ENCODE peak calls at places on chromosome 4, in five cellular contexts. Q is breast epithelium, Y is ovary, U is sigmoid colon, E is A549. X is an unnamed sample.

GRCh38 chr4:55730143-55730931 is 89.3 kb upstream of the EXOC1L start:
- DNase-seq in E (no peak), U (no peak), Y (no peak), Q (no peak), X (no peak)

GRCh38 chr4:2714071-2714770 is 41.9 kb downstream of the TNIP2 start:
- DNase-seq in Q (peak), U (peak), E (no peak), Y (no peak), X (no peak)

GRCh38 chr4:149441338-149441737 is 374.3 kb downstream of the IQCM start:
- DNase-seq in Q (no peak), U (no peak), E (no peak), Y (no peak), X (no peak)

GRCh38 chr4:168755643-168756482 is 254.2 kb downstream of the CBR4 start:
- DNase-seq in E (no peak), Y (no peak), U (no peak), Q (no peak), X (no peak)

GRCh38 chr4:149047368-149047767 is 605.2 kb upstream of the NR3C2 start:
- DNase-seq in E (no peak), U (no peak), Y (no peak), Q (no peak), X (no peak)

GRCh38 chr4:111934294-111934693 is 211.0 kb upstream of the FAM241A start:
- DNase-seq in Y (no peak), E (no peak), Q (no peak), U (no peak), X (no peak)

GRCh38 chr4:7753931-7754465 is 185.7 kb downstream of the AFAP1 start:
- DNase-seq in E (no peak), Y (no peak), Q (no peak), U (no peak), X (no peak)

GRCh38 chr4:10664408-10664807 is 20.2 kb downstream of the CLNK start:
- DNase-seq in Y (peak), E (no peak), U (no peak), Q (no peak), X (no peak)

GRCh38 chr4:108360857-108361820 is 192.4 kb upstream of the LEF1 start:
- DNase-seq in E (no peak), Y (no peak), U (no peak), Q (no peak), X (no peak)

GRCh38 chr4:174358823-174359222 is 75.1 kb downstream of the CEP44 start:
- DNase-seq in E (no peak), Q (no peak), U (no peak), Y (no peak), X (no peak)

GRCh38 chr4:156594619-156595018 is 377.0 kb downstream of the PDGFC start:
- DNase-seq in E (no peak), Y (no peak), Q (no peak), U (peak), X (no peak)

GRCh38 chr4:54152846-54153600 is 53.1 kb downstream of the GSX2 start:
- DNase-seq in Q (no peak), Y (no peak), E (no peak), U (no peak), X (no peak)

GRCh38 chr4:126051709-126052424 is 737.1 kb downstream of the FAT4 start:
- DNase-seq in U (no peak), E (no peak), Y (no peak), Q (no peak), X (no peak)

GRCh38 chr4:54668031-54668611 is 10.4 kb downstream of the KIT start:
- DNase-seq in U (no peak), E (no peak), Y (no peak), Q (no peak), X (no peak)

GRCh38 chr4:48913346-48913745 is 6.8 kb upstream of the OCIAD2 start:
- DNase-seq in U (peak), Y (no peak), Q (no peak), E (no peak), X (no peak)

GRCh38 chr4:163484906-163485305 is 9.6 kb upstream of the TMA16 start:
- DNase-seq in Y (peak), E (peak), U (no peak), Q (no peak), X (no peak)

GRCh38 chr4:75598390-75598789 is 31.9 kb downstream of the CDKL2 start:
- DNase-seq in U (no peak), Q (no peak), E (no peak), Y (no peak), X (no peak)

GRCh38 chr4:186936496-186937375 is 213.1 kb upstream of the FAT1 start:
- DNase-seq in E (peak), Y (no peak), Q (no peak), U (no peak), X (no peak)

GRCh38 chr4:14850374-14851097 is 151.7 kb upstream of the CPEB2 start:
- DNase-seq in U (no peak), Q (no peak), Y (no peak), E (no peak), X (no peak)

GRCh38 chr4:55635282-55635681 is 816 bp downstream of the NMU start:
- DNase-seq in Y (no peak), Q (no peak), E (no peak), U (no peak), X (no peak)

GRCh38 chr4:19381068-19381467 is 870.6 kb upstream of the SLIT2 start:
- DNase-seq in E (no peak), U (no peak), Q (no peak), Y (no peak), X (no peak)

GRCh38 chr4:98148856-98149255 is 5.6 kb upstream of the STPG2 start:
- DNase-seq in E (no peak), U (no peak), Q (no peak), Y (no peak), X (no peak)

GRCh38 chr4:98143001-98143899 is at the start of gene STPG2:
- DNase-seq in Y (peak), E (peak), U (peak), Q (peak), X (peak)
- TF ChIP-seq POLR2A in Y (peak), E (peak), U (peak), Q (peak), X (no peak)

DNA sequence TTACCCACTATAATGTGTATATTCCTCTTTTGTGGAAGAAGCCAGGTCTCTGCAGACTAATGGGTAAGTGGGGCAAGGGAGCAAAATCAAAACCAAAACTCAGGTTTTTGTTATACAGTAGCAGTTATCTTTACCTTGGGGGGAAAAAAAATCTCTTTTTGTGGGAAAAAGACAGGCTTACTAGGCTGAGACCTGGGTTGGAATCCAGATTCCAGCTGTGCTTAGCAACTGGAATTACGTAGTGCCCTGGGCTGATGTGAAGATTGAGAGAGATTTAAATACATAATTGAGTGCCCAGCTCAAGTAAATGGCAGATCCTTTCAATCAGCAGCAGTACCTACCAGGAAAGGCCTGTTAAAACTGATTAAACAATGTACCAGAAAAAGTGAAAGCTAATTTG is 15.4 kb upstream of the SCD5 start:
- DNase-seq in Y (no peak), E (no peak), U (no peak), Q (no peak), X (no peak)
- H3K4me3 ChIP-seq in Y (no peak), E (no peak), U (no peak), Q (no peak), X (no peak)

DNA sequence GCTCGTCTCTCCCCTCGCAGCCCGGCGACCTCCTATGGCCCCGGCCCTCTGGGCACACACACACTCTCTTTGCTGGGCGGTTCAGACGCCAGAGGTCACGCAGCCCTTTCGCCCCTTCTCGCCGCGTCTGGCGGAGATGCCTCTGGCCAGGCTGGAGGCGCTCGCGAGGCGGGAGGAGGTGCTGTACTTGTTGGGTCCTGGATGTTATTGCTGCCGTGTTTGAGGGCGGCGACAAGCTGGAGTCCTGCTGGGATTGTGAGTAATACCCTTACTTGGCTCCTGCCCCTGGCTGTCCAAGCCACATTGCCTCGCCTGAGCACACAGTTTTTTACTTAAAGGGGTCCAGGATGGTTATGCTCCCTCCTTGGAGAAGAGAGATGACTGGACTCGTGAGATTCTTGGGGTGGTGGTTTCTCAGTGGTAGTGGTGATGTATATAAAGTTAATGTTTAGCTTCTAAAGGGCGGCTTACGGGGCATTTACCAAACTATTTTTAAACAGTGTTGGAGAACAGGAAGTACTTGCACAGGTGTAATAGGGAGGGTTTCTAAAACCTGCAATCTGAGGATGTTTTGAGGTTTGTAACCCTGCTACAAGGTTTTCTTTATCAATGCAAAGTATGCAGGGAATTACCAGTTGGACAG is 572 bp downstream of the USP53 start:
- DNase-seq in U (peak), Y (peak), E (peak), Q (peak), X (peak)
- TF ChIP-seq POLR2A in U (no peak), Y (no peak), E (no peak), Q (no peak), X (no peak)

GRCh38 chr4:121071640-121072037 is 696 bp downstream of the NDNF start:
- DNase-seq in U (no peak), Q (no peak), E (no peak), Y (no peak), X (no peak)
- H3K4me3 ChIP-seq in U (peak), Q (peak), E (peak), Y (peak), X (peak)

GRCh38 chr4:100826067-100826466 is 308.2 kb upstream of the EMCN start:
- DNase-seq in U (no peak), E (no peak), Q (no peak), Y (no peak), X (no peak)

GRCh38 chr4:100823993-100824323 is 306.1 kb upstream of the EMCN start:
- DNase-seq in Y (no peak), E (no peak), Q (no peak), U (no peak), X (no peak)

GRCh38 chr4:100820249-100820648 is 302.4 kb upstream of the EMCN start:
- DNase-seq in E (no peak), Q (no peak), Y (no peak), U (no peak), X (no peak)

GRCh38 chr4:100826808-100827548 is 309.2 kb upstream of the EMCN start:
- DNase-seq in U (no peak), E (no peak), Y (no peak), Q (no peak), X (no peak)

GRCh38 chr4:100823066-100823992 is 305.5 kb upstream of the EMCN start:
- DNase-seq in E (no peak), U (no peak), Y (no peak), Q (no peak), X (no peak)
- TF ChIP-seq POLR2A in E (no peak), U (no peak), Y (no peak), Q (no peak), X (no peak)

GRCh38 chr4:89308161-89308500 is 531 bp upstream of the GPRIN3 start:
- DNase-seq in E (no peak), Y (no peak), U (no peak), Q (no peak), X (no peak)

GRCh38 chr4:89305712-89306437 is 1.7 kb downstream of the GPRIN3 start:
- DNase-seq in Q (no peak), E (no peak), Y (no peak), U (no peak), X (no peak)

GRCh38 chr4:89307446-89308160 is at the start of gene GPRIN3:
- DNase-seq in Y (peak), E (no peak), U (peak), Q (peak), X (no peak)

GRCh38 chr4:89307185-89307445 is 485 bp downstream of the GPRIN3 start:
- DNase-seq in U (no peak), E (no peak), Q (no peak), Y (no peak), X (no peak)

DNA sequence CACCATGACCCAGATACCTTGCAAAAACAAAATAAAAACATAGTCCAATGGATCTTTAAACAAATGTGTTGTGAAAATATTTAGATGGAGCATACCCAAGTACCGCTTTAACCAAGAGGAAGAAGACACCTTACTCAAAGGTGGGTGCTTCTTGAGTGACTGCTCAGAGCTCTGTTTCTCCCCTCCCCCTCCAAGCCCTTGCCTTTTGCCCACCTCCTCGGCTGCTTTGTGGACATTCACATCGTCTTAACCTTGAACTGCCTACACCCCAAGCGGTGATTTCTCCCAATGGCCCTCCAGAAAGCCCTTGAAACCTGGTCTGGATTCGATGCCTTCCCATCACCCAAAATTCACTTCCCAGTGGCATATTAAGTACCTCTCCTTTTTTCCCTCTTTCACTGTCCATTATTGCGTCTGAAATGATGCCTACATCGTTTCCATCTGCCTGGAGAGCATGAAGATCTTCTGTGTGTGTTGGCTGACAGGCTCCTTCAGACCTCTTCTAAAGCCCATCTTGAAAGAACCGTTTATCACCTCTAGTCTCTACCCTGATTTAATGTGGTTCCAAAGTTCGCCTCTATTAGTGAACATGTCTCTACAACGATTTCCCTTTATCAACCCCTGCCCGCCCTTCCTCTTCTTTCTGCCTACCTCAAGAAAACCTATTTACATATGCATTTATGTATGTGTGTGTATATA is 965 bp downstream of the GPRIN3 start:
- DNase-seq in E (no peak), Y (no peak), U (no peak), Q (no peak), X (no peak)
- H3K4me3 ChIP-seq in E (peak), Y (peak), U (peak), Q (peak), X (no peak)

GRCh38 chr4:103019319-103020124 is at the start of gene SLC9B1:
- DNase-seq in Y (peak), Q (peak), E (peak), U (peak), X (peak)
- TF ChIP-seq POLR2A in Y (peak), Q (peak), E (peak), U (peak), X (no peak)

GRCh38 chr4:52052475-52052780 is 1.3 kb downstream of the SPATA18 start:
- DNase-seq in U (no peak), Q (no peak), E (no peak), Y (no peak), X (no peak)
- H3K4me3 ChIP-seq in U (peak), Q (peak), E (peak), Y (peak), X (no peak)

DNA sequence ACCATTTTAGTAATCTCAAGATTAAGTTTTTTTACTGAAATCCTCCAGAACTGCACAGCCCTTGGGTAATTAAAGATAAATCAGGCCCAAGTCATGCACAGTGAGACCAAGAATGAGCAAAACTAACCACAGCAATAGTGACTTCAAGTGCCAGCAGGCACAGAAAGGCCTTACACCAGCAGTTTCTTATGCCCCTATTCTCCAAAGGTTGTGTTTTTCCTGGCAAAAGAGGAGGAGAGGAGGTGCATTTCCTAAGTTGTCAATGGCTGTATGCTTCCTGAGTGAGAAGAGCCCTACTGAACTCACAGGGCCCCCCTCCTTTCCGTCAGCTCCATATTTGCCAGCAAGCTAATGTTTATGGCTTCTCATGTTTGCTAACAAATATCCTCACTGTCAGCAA is 418.8 kb upstream of the INTU start:
- DNase-seq in U (no peak), E (no peak), Y (no peak), Q (no peak), X (no peak)
- TF ChIP-seq POLR2A in U (no peak), E (no peak), Y (no peak), Q (no peak), X (no peak)

DNA sequence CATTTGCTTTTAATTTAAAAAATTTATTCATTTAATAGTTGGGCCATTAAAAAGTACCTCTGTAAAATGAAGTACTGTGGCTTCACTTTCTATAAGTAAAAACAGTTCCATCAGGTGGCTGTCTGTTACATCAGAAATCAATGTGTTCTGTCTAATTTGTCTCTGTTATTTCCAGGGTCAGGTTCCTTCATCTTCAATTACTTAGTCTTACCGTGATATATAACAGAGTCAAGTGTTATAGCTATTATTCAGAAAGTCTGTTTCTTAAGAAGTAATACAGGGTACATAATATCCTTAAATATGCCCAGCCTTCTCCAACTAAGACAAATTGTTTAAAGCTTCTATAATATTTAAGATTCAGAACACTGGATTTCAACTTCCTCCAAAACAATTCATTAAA is 268.7 kb downstream of the PRDM5 start:
- DNase-seq in Q (no peak), Y (no peak), E (no peak), U (no peak), X (no peak)
- H3K4me3 ChIP-seq in Q (no peak), Y (no peak), E (no peak), U (no peak), X (no peak)

X was measured in lower leg skin.